ENCODE peak calls at places on chromosome 20, in four cellular contexts. G is neuronal stem cell; H is right cardiac atrium; L is CD4-positive, alpha-beta T cell. C is an unnamed sample.

GRCh38 chr20:53070714-53071392 is 98.7 kb downstream of the TSHZ2 start:
- DNase-seq in H (no peak), G (no peak), L (no peak), C (no peak)

GRCh38 chr20:60170116-60170515 is 211.9 kb downstream of the CDH26 start:
- DNase-seq in G (no peak), H (no peak), L (no peak), C (no peak)

GRCh38 chr20:21004386-21005076 is 101.6 kb downstream of the LINC00237 start:
- DNase-seq in H (no peak), G (no peak), L (no peak), C (no peak)

GRCh38 chr20:36878913-36879312 is 3.0 kb downstream of the TLDC2 start:
- DNase-seq in G (no peak), H (no peak), L (no peak), C (no peak)

GRCh38 chr20:10239954-10240353 is 21.3 kb downstream of the SNAP25 start:
- DNase-seq in G (no peak), H (no peak), L (no peak), C (no peak)

GRCh38 chr20:38986663-38987062 is 24.5 kb downstream of the DHX35 start:
- DNase-seq in L (no peak), G (no peak), H (no peak), C (no peak)

GRCh38 chr20:21048841-21049273 is 57.3 kb downstream of the LINC00237 start:
- DNase-seq in G (peak), H (no peak), L (peak), C (peak)

GRCh38 chr20:20292472-20292871 is 75.4 kb upstream of the INSM1 start:
- DNase-seq in L (no peak), G (no peak), H (no peak), C (no peak)

GRCh38 chr20:37294262-37294981 is 5.0 kb downstream of the MANBAL start:
- DNase-seq in L (no peak), H (no peak), G (no peak), C (no peak)

GRCh38 chr20:3685341-3685740 is 3.5 kb upstream of the ADAM33 start:
- DNase-seq in L (no peak), G (no peak), H (no peak), C (no peak)

GRCh38 chr20:539848-540247 is 3.7 kb downstream of the CSNK2A1 start:
- DNase-seq in H (no peak), L (no peak), G (no peak), C (no peak)
- H3K27ac ChIP-seq in H (no peak), L (no peak), G (no peak), C (no peak)

GRCh38 chr20:13139459-13140150 is 81.5 kb upstream of the ISM1 start:
- DNase-seq in G (no peak), H (no peak), L (no peak), C (no peak)
- H3K27ac ChIP-seq in G (no peak), H (no peak), L (no peak), C (no peak)

GRCh38 chr20:44413575-44414345 is 58.3 kb downstream of the HNF4A start:
- DNase-seq in H (no peak), L (no peak), G (no peak), C (no peak)

GRCh38 chr20:44414808-44415207 is 59.3 kb downstream of the HNF4A start:
- DNase-seq in H (no peak), G (no peak), L (no peak), C (no peak)

GRCh38 chr20:44414346-44414714 is 58.8 kb downstream of the HNF4A start:
- DNase-seq in L (no peak), G (no peak), H (no peak), C (no peak)

GRCh38 chr20:44418069-44418905 is 57.4 kb upstream of the TTPAL start:
- DNase-seq in G (no peak), H (no peak), L (no peak), C (no peak)

DNA sequence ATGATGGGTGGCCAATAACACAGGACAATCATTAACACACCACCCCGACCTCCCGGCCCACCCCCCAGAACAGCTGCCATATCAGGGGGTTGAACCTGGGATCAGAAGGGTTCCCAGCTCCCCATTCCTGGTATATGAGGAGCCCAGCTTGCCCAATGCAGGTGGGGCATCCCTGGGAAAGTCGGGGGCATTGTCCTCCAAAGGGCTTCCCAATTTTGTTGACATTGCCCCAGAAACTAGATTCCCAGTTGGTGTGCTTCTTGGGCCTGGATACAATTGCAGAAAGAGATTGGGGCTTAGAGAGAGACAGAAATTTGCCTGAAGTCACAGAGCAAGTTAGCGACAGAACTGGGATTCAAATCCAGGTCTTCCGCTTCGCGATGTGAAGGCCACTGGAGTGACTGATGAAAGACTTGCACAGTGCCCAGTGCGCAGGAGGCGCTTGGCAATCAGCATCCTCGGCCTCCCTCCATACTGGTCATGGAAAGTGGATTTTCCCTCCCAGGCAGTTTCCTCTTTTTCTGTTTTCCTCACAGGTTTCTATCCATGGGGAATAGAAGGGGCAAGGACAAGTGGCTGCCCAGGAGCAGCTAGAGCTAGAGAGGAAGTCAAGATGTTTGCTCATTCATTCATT is 59.5 kb upstream of the TTPAL start:
- DNase-seq in L (no peak), G (no peak), H (no peak), C (no peak)
- H3K27ac ChIP-seq in L (no peak), G (no peak), H (no peak), C (no peak)

DNA sequence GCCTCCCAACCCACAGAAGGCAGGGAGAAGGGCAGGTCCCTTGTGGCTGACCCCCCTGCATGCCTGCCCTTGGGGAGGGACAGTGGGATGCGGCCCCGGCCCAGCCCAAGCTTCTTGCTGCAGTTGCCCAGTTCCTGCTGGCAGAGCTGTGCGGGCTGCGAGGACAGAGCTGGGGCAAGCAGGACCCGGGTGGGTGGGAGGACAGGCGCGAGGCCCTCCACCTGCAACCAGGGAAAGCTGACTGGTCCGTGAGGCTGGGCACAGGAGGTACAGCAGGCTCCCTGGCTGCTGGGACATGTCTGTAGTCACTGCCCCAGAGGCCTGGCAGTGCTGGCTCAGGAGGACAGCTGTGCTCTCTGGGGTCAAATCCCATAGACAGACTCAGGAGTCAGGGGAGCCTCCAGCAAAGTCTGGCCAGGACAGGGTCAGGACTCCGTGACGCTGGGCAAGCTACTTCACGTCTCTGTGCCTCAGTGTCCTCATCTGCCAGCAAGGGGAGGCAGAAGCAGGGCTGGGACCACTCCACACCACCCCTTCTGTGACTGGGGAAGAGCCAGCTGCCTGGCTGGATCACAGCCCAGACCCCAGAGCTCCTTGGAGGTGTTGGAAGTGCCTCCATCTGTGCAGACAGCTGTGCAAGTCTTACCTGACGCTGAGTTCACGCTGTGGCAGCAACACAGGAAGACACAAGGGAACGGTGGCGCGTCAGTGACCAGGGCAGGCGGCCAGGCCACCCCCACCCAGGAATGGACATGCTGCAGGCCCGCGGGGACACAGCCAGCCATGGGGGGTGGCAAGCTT is 13.0 kb downstream of the UCKL1 start:
- DNase-seq in L (no peak), G (no peak), H (no peak), C (no peak)
- H3K27ac ChIP-seq in L (no peak), G (peak), H (no peak), C (no peak)

DNA sequence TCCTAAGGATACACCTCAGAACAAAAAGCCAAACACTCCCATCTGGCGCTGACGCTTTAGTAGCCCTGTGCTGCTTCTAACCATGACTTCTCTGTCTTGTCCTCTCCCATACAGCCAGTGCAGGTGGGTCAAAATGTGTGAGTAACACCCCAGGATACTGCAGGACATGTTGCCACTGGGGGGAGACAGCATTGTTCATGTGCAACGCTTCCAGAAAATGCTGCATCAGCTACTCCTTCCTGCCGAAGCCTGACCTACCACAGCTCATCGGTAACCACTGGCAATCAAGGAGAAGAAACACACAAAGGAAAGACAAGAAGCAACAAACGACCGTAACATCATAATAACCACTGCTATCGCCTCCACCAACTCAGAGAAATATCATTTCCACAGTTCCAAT is 1.4 kb downstream of the DEFB132 start:
- DNase-seq in G (no peak), L (no peak), H (no peak), C (no peak)
- H3K27ac ChIP-seq in G (no peak), L (no peak), H (no peak), C (no peak)

GRCh38 chr20:31943052-31943471 is 8.8 kb downstream of the PDRG1 start:
- DNase-seq in H (peak), G (no peak), L (no peak), C (no peak)
- H3K27ac ChIP-seq in H (peak), G (no peak), L (no peak), C (peak)

GRCh38 chr20:24977797-24978196 is 14.8 kb downstream of the APMAP start:
- DNase-seq in L (no peak), G (no peak), H (no peak), C (peak)

GRCh38 chr20:24977336-24977735 is 15.2 kb downstream of the APMAP start:
- DNase-seq in G (no peak), L (no peak), H (no peak), C (no peak)

GRCh38 chr20:24980321-24981053 is 12.1 kb downstream of the APMAP start:
- DNase-seq in L (no peak), H (no peak), G (no peak), C (no peak)

GRCh38 chr20:24978493-24978892 is 14.1 kb downstream of the APMAP start:
- DNase-seq in H (no peak), G (no peak), L (no peak), C (peak)

DNA sequence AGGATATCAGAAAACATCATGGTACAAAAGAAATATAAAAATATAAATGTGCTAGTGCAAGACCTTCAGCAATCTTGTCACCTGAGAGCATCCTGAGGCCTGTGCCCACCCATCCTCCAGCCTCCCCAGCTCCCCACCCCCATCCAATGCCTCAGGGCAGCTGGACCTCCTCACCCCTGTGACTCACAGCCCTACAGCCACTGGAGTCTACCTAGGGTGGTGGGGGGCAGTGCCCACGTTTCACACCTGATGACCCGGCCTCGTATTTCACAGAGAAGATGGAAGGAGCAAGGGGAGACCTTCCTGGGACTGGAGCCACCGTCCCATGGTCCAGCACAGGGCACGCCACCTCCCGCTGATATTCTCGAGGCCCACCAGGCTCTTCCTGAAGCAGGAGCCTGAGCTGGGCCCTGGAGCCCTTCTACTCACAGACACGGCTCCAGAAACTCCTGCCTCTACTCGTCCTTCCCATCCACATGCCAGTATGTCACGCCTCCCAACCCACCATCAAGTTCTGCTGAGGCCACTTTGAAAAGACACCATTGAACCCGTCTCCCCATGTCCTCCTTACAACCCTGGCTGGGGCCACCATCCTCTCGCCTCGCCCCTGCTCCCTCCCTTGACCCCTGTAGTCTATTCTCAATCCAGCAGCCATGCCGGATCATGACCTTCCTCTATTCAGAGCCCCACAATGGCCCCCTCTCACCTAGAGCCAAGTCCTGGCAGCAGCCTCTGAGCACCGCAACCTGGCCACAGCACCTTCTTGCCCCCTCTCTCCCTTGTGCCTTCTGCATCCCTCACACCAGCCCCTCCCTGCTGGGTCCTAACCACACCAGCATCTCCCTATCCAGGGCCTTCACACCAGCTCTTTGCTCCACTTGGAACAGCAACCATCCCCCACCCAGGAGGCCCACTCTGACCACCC is 13.3 kb downstream of the APMAP start:
- DNase-seq in L (no peak), G (no peak), H (no peak), C (no peak)
- H3K27ac ChIP-seq in L (no peak), G (no peak), H (no peak), C (peak)

GRCh38 chr20:48687097-48687800 is 140.6 kb downstream of the PREX1 start:
- DNase-seq in H (no peak), G (no peak), L (no peak), C (no peak)
- H3K27ac ChIP-seq in H (no peak), G (no peak), L (no peak), C (no peak)

GRCh38 chr20:24317224-24317623 is 152.2 kb upstream of the SYNDIG1 start:
- DNase-seq in G (no peak), L (no peak), H (no peak), C (no peak)
- H3K27ac ChIP-seq in G (no peak), L (no peak), H (no peak), C (no peak)

GRCh38 chr20:42906120-42906519 is 283.6 kb downstream of the PTPRT start:
- DNase-seq in H (no peak), L (no peak), G (no peak), C (no peak)

GRCh38 chr20:42907730-42908129 is 282.0 kb downstream of the PTPRT start:
- DNase-seq in H (no peak), L (no peak), G (no peak), C (no peak)

GRCh38 chr20:42901689-42902518 is 287.8 kb downstream of the PTPRT start:
- DNase-seq in G (no peak), L (no peak), H (peak), C (no peak)

DNA sequence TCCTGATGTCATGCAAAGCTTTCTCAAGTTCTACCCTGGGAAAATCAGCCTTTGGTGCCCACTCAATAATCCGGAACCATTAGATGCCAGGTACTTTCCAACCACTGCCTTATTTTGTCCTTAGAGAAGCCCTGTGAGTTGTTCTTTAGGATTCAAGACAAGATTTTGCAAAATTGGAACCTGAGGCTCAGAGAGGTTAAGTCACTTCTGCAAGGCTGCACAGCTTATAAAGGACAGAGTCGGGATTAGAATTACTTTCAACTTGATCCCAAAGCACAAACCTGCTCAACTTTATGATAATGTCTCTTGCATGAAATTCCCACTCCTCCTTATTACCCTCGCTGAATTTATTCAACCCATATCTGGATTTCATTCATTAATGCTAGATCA is 287.2 kb downstream of the PTPRT start:
- DNase-seq in H (no peak), L (no peak), G (no peak), C (no peak)
- H3K27ac ChIP-seq in H (no peak), L (no peak), G (no peak), C (no peak)

C was measured in caudate nucleus.